ENCODE peak calls at places on chromosomes 16 and 17, in eight cellular contexts. One of them, this sample, is unnamed.

GRCh38 chr16:53549970-53550406 is 47.0 kb upstream of the AKTIP start:
- DNase-seq in activated naive CD8-positive, alpha-beta T cell treated with anti-CD3 and anti-CD28 coated beads for 36 hours: peak
- DNase-seq in stimulated activated CD4-positive, alpha-beta T cell treated with anti-CD3 and anti-CD28 coated beads, Interleukin-4, amount 100 ng/mL, for 1 hour: peak
- DNase-seq in fibroblast of the conjunctiva: peak
- DNase-seq in T-helper 9 cell: peak
- DNase-seq in C1 segment of cervical spinal cord: no peak
- DNase-seq in GM12865: peak
- DNase-seq in NCI-H460: peak
- DNase-seq in this sample: peak

GRCh38 chr16:64077242-64077641 is 1044.6 kb downstream of the CDH11 start:
- DNase-seq in fibroblast of the conjunctiva: no peak
- DNase-seq in stimulated activated CD4-positive, alpha-beta T cell treated with anti-CD3 and anti-CD28 coated beads, Interleukin-4, amount 100 ng/mL, for 1 hour: no peak
- DNase-seq in T-helper 9 cell: no peak
- DNase-seq in GM12865: no peak
- DNase-seq in activated naive CD8-positive, alpha-beta T cell treated with anti-CD3 and anti-CD28 coated beads for 36 hours: no peak
- DNase-seq in NCI-H460: no peak
- DNase-seq in C1 segment of cervical spinal cord: no peak
- DNase-seq in this sample: no peak

GRCh38 chr17:43367588-43368242 is 31.1 kb upstream of the ARL4D start:
- DNase-seq in fibroblast of the conjunctiva: peak
- DNase-seq in GM12865: peak
- DNase-seq in activated naive CD8-positive, alpha-beta T cell treated with anti-CD3 and anti-CD28 coated beads for 36 hours: peak
- DNase-seq in C1 segment of cervical spinal cord: no peak
- DNase-seq in T-helper 9 cell: no peak
- DNase-seq in stimulated activated CD4-positive, alpha-beta T cell treated with anti-CD3 and anti-CD28 coated beads, Interleukin-4, amount 100 ng/mL, for 1 hour: no peak
- DNase-seq in NCI-H460: peak
- DNase-seq in this sample: no peak

GRCh38 chr17:27861979-27862378 is 31.2 kb downstream of the LYRM9 start:
- DNase-seq in T-helper 9 cell: no peak
- DNase-seq in fibroblast of the conjunctiva: no peak
- DNase-seq in C1 segment of cervical spinal cord: no peak
- DNase-seq in activated naive CD8-positive, alpha-beta T cell treated with anti-CD3 and anti-CD28 coated beads for 36 hours: no peak
- DNase-seq in NCI-H460: no peak
- DNase-seq in GM12865: no peak
- DNase-seq in stimulated activated CD4-positive, alpha-beta T cell treated with anti-CD3 and anti-CD28 coated beads, Interleukin-4, amount 100 ng/mL, for 1 hour: no peak
- DNase-seq in this sample: no peak

GRCh38 chr16:89052191-89052787 is 41.4 kb upstream of the ACSF3 start:
- DNase-seq in fibroblast of the conjunctiva: no peak
- DNase-seq in NCI-H460: peak
- DNase-seq in C1 segment of cervical spinal cord: no peak
- DNase-seq in T-helper 9 cell: no peak
- DNase-seq in activated naive CD8-positive, alpha-beta T cell treated with anti-CD3 and anti-CD28 coated beads for 36 hours: no peak
- DNase-seq in stimulated activated CD4-positive, alpha-beta T cell treated with anti-CD3 and anti-CD28 coated beads, Interleukin-4, amount 100 ng/mL, for 1 hour: no peak
- DNase-seq in GM12865: no peak
- DNase-seq in this sample: no peak

GRCh38 chr16:8958344-8958808 is 5.3 kb downstream of the USP7 start:
- DNase-seq in C1 segment of cervical spinal cord: no peak
- DNase-seq in GM12865: peak
- DNase-seq in T-helper 9 cell: no peak
- DNase-seq in activated naive CD8-positive, alpha-beta T cell treated with anti-CD3 and anti-CD28 coated beads for 36 hours: peak
- DNase-seq in NCI-H460: no peak
- DNase-seq in fibroblast of the conjunctiva: no peak
- DNase-seq in stimulated activated CD4-positive, alpha-beta T cell treated with anti-CD3 and anti-CD28 coated beads, Interleukin-4, amount 100 ng/mL, for 1 hour: no peak
- DNase-seq in this sample: no peak

GRCh38 chr17:7292729-7293128 is 1.7 kb downstream of the YBX2 start:
- DNase-seq in GM12865: no peak
- DNase-seq in C1 segment of cervical spinal cord: no peak
- DNase-seq in T-helper 9 cell: no peak
- DNase-seq in NCI-H460: no peak
- DNase-seq in activated naive CD8-positive, alpha-beta T cell treated with anti-CD3 and anti-CD28 coated beads for 36 hours: no peak
- DNase-seq in stimulated activated CD4-positive, alpha-beta T cell treated with anti-CD3 and anti-CD28 coated beads, Interleukin-4, amount 100 ng/mL, for 1 hour: no peak
- DNase-seq in fibroblast of the conjunctiva: no peak
- DNase-seq in this sample: no peak

GRCh38 chr16:53925011-53925410 is 221.1 kb downstream of the FTO start:
- DNase-seq in stimulated activated CD4-positive, alpha-beta T cell treated with anti-CD3 and anti-CD28 coated beads, Interleukin-4, amount 100 ng/mL, for 1 hour: no peak
- DNase-seq in C1 segment of cervical spinal cord: no peak
- DNase-seq in GM12865: no peak
- DNase-seq in fibroblast of the conjunctiva: no peak
- DNase-seq in activated naive CD8-positive, alpha-beta T cell treated with anti-CD3 and anti-CD28 coated beads for 36 hours: no peak
- DNase-seq in T-helper 9 cell: no peak
- DNase-seq in NCI-H460: no peak
- DNase-seq in this sample: no peak

GRCh38 chr16:2032285-2033056 is 5.8 kb downstream of the NHERF2 start:
- DNase-seq in stimulated activated CD4-positive, alpha-beta T cell treated with anti-CD3 and anti-CD28 coated beads, Interleukin-4, amount 100 ng/mL, for 1 hour: no peak
- DNase-seq in GM12865: no peak
- DNase-seq in fibroblast of the conjunctiva: no peak
- DNase-seq in activated naive CD8-positive, alpha-beta T cell treated with anti-CD3 and anti-CD28 coated beads for 36 hours: no peak
- DNase-seq in C1 segment of cervical spinal cord: no peak
- DNase-seq in T-helper 9 cell: no peak
- DNase-seq in NCI-H460: no peak
- DNase-seq in this sample: no peak

GRCh38 chr17:41402161-41402560 is 4.8 kb upstream of the KRT31 start:
- DNase-seq in T-helper 9 cell: no peak
- DNase-seq in GM12865: no peak
- DNase-seq in NCI-H460: no peak
- DNase-seq in stimulated activated CD4-positive, alpha-beta T cell treated with anti-CD3 and anti-CD28 coated beads, Interleukin-4, amount 100 ng/mL, for 1 hour: no peak
- DNase-seq in activated naive CD8-positive, alpha-beta T cell treated with anti-CD3 and anti-CD28 coated beads for 36 hours: no peak
- DNase-seq in fibroblast of the conjunctiva: no peak
- DNase-seq in C1 segment of cervical spinal cord: no peak
- DNase-seq in this sample: no peak

GRCh38 chr17:40850287-40850972 is 16.6 kb downstream of the KRT12 start:
- DNase-seq in GM12865: no peak
- DNase-seq in stimulated activated CD4-positive, alpha-beta T cell treated with anti-CD3 and anti-CD28 coated beads, Interleukin-4, amount 100 ng/mL, for 1 hour: no peak
- DNase-seq in T-helper 9 cell: no peak
- DNase-seq in NCI-H460: peak
- DNase-seq in C1 segment of cervical spinal cord: no peak
- DNase-seq in fibroblast of the conjunctiva: peak
- DNase-seq in activated naive CD8-positive, alpha-beta T cell treated with anti-CD3 and anti-CD28 coated beads for 36 hours: no peak
- DNase-seq in this sample: no peak

GRCh38 chr17:81365148-81365600 is 30.1 kb upstream of the BAHCC1 start:
- DNase-seq in T-helper 9 cell: no peak
- DNase-seq in stimulated activated CD4-positive, alpha-beta T cell treated with anti-CD3 and anti-CD28 coated beads, Interleukin-4, amount 100 ng/mL, for 1 hour: peak
- DNase-seq in GM12865: no peak
- DNase-seq in activated naive CD8-positive, alpha-beta T cell treated with anti-CD3 and anti-CD28 coated beads for 36 hours: no peak
- DNase-seq in fibroblast of the conjunctiva: no peak
- DNase-seq in NCI-H460: peak
- DNase-seq in C1 segment of cervical spinal cord: no peak
- DNase-seq in this sample: peak

GRCh38 chr16:88875703-88876234 is 9.3 kb upstream of the PABPN1L start:
- DNase-seq in stimulated activated CD4-positive, alpha-beta T cell treated with anti-CD3 and anti-CD28 coated beads, Interleukin-4, amount 100 ng/mL, for 1 hour: no peak
- DNase-seq in activated naive CD8-positive, alpha-beta T cell treated with anti-CD3 and anti-CD28 coated beads for 36 hours: no peak
- DNase-seq in fibroblast of the conjunctiva: no peak
- DNase-seq in NCI-H460: no peak
- DNase-seq in C1 segment of cervical spinal cord: no peak
- DNase-seq in T-helper 9 cell: no peak
- DNase-seq in GM12865: no peak
- DNase-seq in this sample: no peak

GRCh38 chr17:2931426-2931825 is 132.0 kb downstream of the OR1D5 start:
- DNase-seq in fibroblast of the conjunctiva: no peak
- DNase-seq in NCI-H460: no peak
- DNase-seq in stimulated activated CD4-positive, alpha-beta T cell treated with anti-CD3 and anti-CD28 coated beads, Interleukin-4, amount 100 ng/mL, for 1 hour: no peak
- DNase-seq in C1 segment of cervical spinal cord: no peak
- DNase-seq in activated naive CD8-positive, alpha-beta T cell treated with anti-CD3 and anti-CD28 coated beads for 36 hours: no peak
- DNase-seq in T-helper 9 cell: no peak
- DNase-seq in GM12865: no peak
- DNase-seq in this sample: no peak